ENCODE peak calls at places on chromosomes 2 and 18, in six cellular contexts. W is cardiac fibroblast; H is heart left ventricle; S is CD8-positive, alpha-beta memory T cell; J is Calu3; E is stimulated activated CD4-positive, alpha-beta T cell treated with anti-CD3 and anti-CD28 coated beads, Interleukin-12 subunit alpha, Interleukin-12 subunit beta, amount 100 ng/mL, for 48 hours. P is an unnamed sample.

GRCh38 chr2:3270095-3270478 is 107.5 kb downstream of the EIPR1 start:
- DNase-seq in W (no peak), H (no peak), S (no peak), J (no peak), E (no peak), P (no peak)

GRCh38 chr2:171185165-171185818 is 24.6 kb upstream of the TLK1 start:
- DNase-seq in W (no peak), H (no peak), S (no peak), J (no peak), E (no peak), P (no peak)

GRCh38 chr2:219252900-219253752 is at the start of gene TUBA4B:
- DNase-seq in W (peak; percentile 41), H (peak; percentile 43), S (peak; percentile 45), J (peak; percentile 36), E (peak; percentile 40), P (no peak)

GRCh38 chr2:42876280-42876840 is 84.0 kb upstream of the HAAO start:
- DNase-seq in W (no peak), H (no peak), S (no peak), J (no peak), E (no peak), P (no peak)

GRCh38 chr2:85600951-85601770 is 1.3 kb downstream of the TMEM150A start:
- DNase-seq in W (no peak), H (no peak), S (no peak), J (no peak), E (no peak), P (no peak)

GRCh38 chr2:191635333-191636234 is 42.4 kb upstream of the NABP1 start:
- DNase-seq in W (peak; percentile 59), H (no peak), S (no peak), J (no peak), E (no peak), P (no peak)

GRCh38 chr2:20745924-20746555 is 76.9 kb downstream of the LDAH start:
- DNase-seq in W (no peak), H (no peak), S (no peak), J (no peak), E (no peak), P (no peak)

GRCh38 chr18:48997985-48998831 is 47.4 kb upstream of the SMAD7 start:
- DNase-seq in W (peak; percentile 90), H (peak; percentile 73), S (no peak), J (peak; percentile 92), E (no peak), P (no peak)

GRCh38 chr2:15251753-15252152 is 309.4 kb downstream of the NBAS start:
- DNase-seq in W (no peak), H (no peak), S (no peak), J (no peak), E (no peak), P (no peak)

GRCh38 chr2:188364033-188364432 is 72.4 kb downstream of the GULP1 start:
- DNase-seq in W (no peak), H (no peak), S (no peak), J (no peak), E (no peak), P (no peak)

GRCh38 chr2:232901711-232902578 is 31.9 kb downstream of the SNORC start:
- DNase-seq in W (peak; percentile 87), H (no peak), S (no peak), J (peak; percentile 80), E (peak; percentile 25), P (no peak)

GRCh38 chr2:150036622-150037021 is 449.0 kb upstream of the MMADHC start:
- DNase-seq in W (no peak), H (no peak), S (no peak), J (no peak), E (no peak), P (no peak)

GRCh38 chr2:142741764-142742269 is 135.6 kb upstream of the KYNU start:
- DNase-seq in W (no peak), H (no peak), S (no peak), J (no peak), E (no peak), P (no peak)

GRCh38 chr18:55096261-55097026 is 137.2 kb upstream of the CCDC68 start:
- DNase-seq in W (peak; percentile 81), H (peak; percentile 38), S (no peak), J (peak; percentile 55), E (no peak), P (no peak)

GRCh38 chr2:1193801-1194200 is 219.5 kb upstream of the TPO start:
- DNase-seq in W (no peak), H (no peak), S (no peak), J (no peak), E (no peak), P (no peak)

GRCh38 chr2:24435391-24436316 is 55.4 kb upstream of the NCOA1 start:
- DNase-seq in W (peak; percentile 85), H (peak; percentile 91), S (no peak), J (no peak), E (no peak), P (no peak)

GRCh38 chr2:171592026-171592555 is 69.8 kb downstream of the CYBRD1 start:
- DNase-seq in W (peak; percentile 17), H (no peak), S (no peak), J (no peak), E (no peak), P (peak; percentile 2)

GRCh38 chr2:112674229-112674628 is 28.5 kb downstream of the SLC20A1 start:
- DNase-seq in W (peak; percentile 94), H (peak; percentile 76), S (no peak), J (no peak), E (no peak), P (no peak)

GRCh38 chr2:85914916-85915315 is 26.1 kb upstream of the ST3GAL5 start:
- DNase-seq in W (no peak), H (no peak), S (no peak), J (no peak), E (no peak), P (peak; percentile 7)

GRCh38 chr2:187988348-187988747 is 303.3 kb upstream of the GULP1 start:
- DNase-seq in W (no peak), H (no peak), S (no peak), J (no peak), E (no peak), P (no peak)

GRCh38 chr2:204228169-204228940 is 291.8 kb downstream of the ICOS start:
- DNase-seq in W (no peak), H (no peak), S (no peak), J (no peak), E (no peak), P (no peak)

GRCh38 chr2:27559228-27559627 is 23.6 kb upstream of the ZNF512 start:
- DNase-seq in W (no peak), H (no peak), S (no peak), J (no peak), E (no peak), P (no peak)

GRCh38 chr2:134011936-134012586 is 241.8 kb upstream of the MGAT5 start:
- DNase-seq in W (no peak), H (no peak), S (no peak), J (no peak), E (no peak), P (no peak)

GRCh38 chr2:23550553-23550952 is 165.6 kb downstream of the KLHL29 start:
- DNase-seq in W (peak; percentile 37), H (no peak), S (no peak), J (no peak), E (no peak), P (no peak)

GRCh38 chr2:178764097-178764496 is 43.1 kb downstream of the TTN start:
- DNase-seq in W (no peak), H (no peak), S (no peak), J (no peak), E (no peak), P (no peak)

GRCh38 chr2:119252186-119253113 is 28.8 kb downstream of the STEAP3 start:
- DNase-seq in W (peak; percentile 87), H (no peak), S (no peak), J (peak; percentile 34), E (no peak), P (no peak)

GRCh38 chr18:66951750-66952149 is 347.9 kb upstream of the CDH19 start:
- DNase-seq in W (no peak), H (no peak), S (no peak), J (no peak), E (no peak), P (no peak)